ENCODE peak calls at places on chromosomes 6 and 20, in four cellular contexts. J is cardiac septum; M is CD8-positive, alpha-beta memory T cell; Y is NCI-H1436. W is an unnamed sample.
A peak's percentile ranks its signal among the peaks of the same experiment; 100 is the strongest.

GRCh38 chr6:24492475-24492874 is 2.3 kb upstream of the ALDH5A1 start:
- DNase-seq in J (no peak), M (no peak), Y (no peak), W (no peak)

GRCh38 chr20:41394081-41394480 is 27.5 kb upstream of the EMILIN3 start:
- DNase-seq in J (no peak), M (no peak), Y (no peak), W (no peak)

GRCh38 chr20:39468703-39469102 is 506.6 kb downstream of the DHX35 start:
- DNase-seq in J (no peak), M (no peak), Y (no peak), W (no peak)

GRCh38 chr6:15493437-15494168 is 169.2 kb downstream of the DTNBP1 start:
- DNase-seq in J (peak; percentile 35), M (no peak), Y (no peak), W (no peak)

GRCh38 chr6:101395345-101395744 is 1.8 kb downstream of the GRIK2 start:
- DNase-seq in J (no peak), M (no peak), Y (no peak), W (no peak)

GRCh38 chr6:16278048-16278724 is 39.8 kb downstream of the GMPR start:
- DNase-seq in J (no peak), M (no peak), Y (no peak), W (no peak)

GRCh38 chr6:11645016-11645415 is 107.5 kb downstream of the TMEM170B start:
- DNase-seq in J (no peak), M (no peak), Y (no peak), W (no peak)

GRCh38 chr6:52887912-52888535 is 21.5 kb downstream of the GSTA3 start:
- DNase-seq in J (no peak), M (no peak), Y (no peak), W (no peak)

GRCh38 chr20:52025938-52026337 is 165.6 kb downstream of the ZFP64 start:
- DNase-seq in J (no peak), M (no peak), Y (no peak), W (no peak)

GRCh38 chr6:142331075-142331551 is 29.3 kb downstream of the ADGRG6 start:
- DNase-seq in J (no peak), M (no peak), Y (no peak), W (no peak)

GRCh38 chr20:12875510-12875909 is 133.3 kb upstream of the SPTLC3 start:
- DNase-seq in J (no peak), M (no peak), Y (no peak), W (no peak)

GRCh38 chr6:5416250-5416649 is 154.9 kb downstream of the FARS2 start:
- DNase-seq in J (no peak), M (no peak), Y (no peak), W (no peak)

GRCh38 chr6:160755168-160755567 is 53.1 kb downstream of the PLG start:
- DNase-seq in J (no peak), M (no peak), Y (no peak), W (no peak)

GRCh38 chr6:38155576-38156204 is 336.2 kb downstream of the ZFAND3 start:
- DNase-seq in J (no peak), M (no peak), Y (no peak), W (no peak)

GRCh38 chr6:33620584-33621395 is at the start of gene ITPR3:
- DNase-seq in J (no peak), M (peak; percentile 87), Y (peak; percentile 71), W (peak; percentile 49)

W was measured in mesothelial cell of epicardium.